ENCODE peak calls at places on chromosomes 7 and 10, in eight cellular contexts. A is transverse colon, Q is thoracic aorta, G is GM20000, J is HCT116, E is SK-N-SH, P is WTC11, R is dorsolateral prefrontal cortex. L is an unnamed sample.

GRCh38 chr7:129169171-129169643 is 19.2 kb upstream of the SMO start:
- DNase-seq in A (peak; percentile 53), Q (no peak), G (peak; percentile 78), J (no peak), E (no peak), P (peak; percentile 69), R (peak; percentile 25), L (peak; percentile 40)

GRCh38 chr7:44615149-44615611 is 8.8 kb downstream of the OGDH start:
- DNase-seq in A (peak; percentile 76), Q (no peak), G (no peak), J (no peak), E (no peak), P (no peak), R (no peak), L (no peak)

GRCh38 chr10:31660301-31660700 is 268.3 kb downstream of the ARHGAP12 start:
- DNase-seq in A (peak; percentile 19), Q (no peak), G (no peak), J (no peak), E (no peak), P (no peak), R (no peak), L (no peak)

GRCh38 chr10:79403441-79404230 is 41.8 kb downstream of the ZCCHC24 start:
- DNase-seq in A (no peak), Q (no peak), G (no peak), J (no peak), E (no peak), P (peak; percentile 37), R (peak; percentile 53), L (peak; percentile 43)

GRCh38 chr10:96470108-96470743 is 43.5 kb downstream of the TLL2 start:
- DNase-seq in A (no peak), Q (no peak), G (peak; percentile 71), J (peak; percentile 24), E (peak; percentile 78), P (peak; percentile 73), R (peak; percentile 60), L (peak; percentile 45)

GRCh38 chr10:112732277-112732891 is 217.7 kb upstream of the TCF7L2 start:
- DNase-seq in A (no peak), Q (no peak), G (no peak), J (no peak), E (no peak), P (no peak), R (no peak), L (peak; percentile 13)

GRCh38 chr7:28980504-28981281 is 22.6 kb upstream of the TRIL start:
- DNase-seq in A (no peak), Q (no peak), G (no peak), J (no peak), E (no peak), P (no peak), R (no peak), L (no peak)

GRCh38 chr7:121797283-121798037 is 75.5 kb upstream of the PTPRZ1 start:
- DNase-seq in A (no peak), Q (no peak), G (no peak), J (no peak), E (no peak), P (no peak), R (peak; percentile 43), L (peak; percentile 23)

GRCh38 chr10:48938990-48939536 is 577 bp downstream of the LRRC18 start:
- DNase-seq in A (no peak), Q (no peak), G (no peak), J (no peak), E (no peak), P (no peak), R (no peak), L (no peak)

GRCh38 chr7:105719919-105720318 is 138.6 kb upstream of the EFCAB10 start:
- DNase-seq in A (no peak), Q (no peak), G (no peak), J (no peak), E (no peak), P (no peak), R (no peak), L (no peak)

GRCh38 chr7:155819186-155819585 is 6.9 kb upstream of the SHH start:
- DNase-seq in A (no peak), Q (no peak), G (no peak), J (no peak), E (no peak), P (no peak), R (no peak), L (no peak)

GRCh38 chr10:5915451-5915850 is 25.4 kb downstream of the FBH1 start:
- DNase-seq in A (no peak), Q (no peak), G (no peak), J (no peak), E (no peak), P (no peak), R (no peak), L (no peak)

GRCh38 chr10:34295142-34295548 is 520.0 kb downstream of the PARD3 start:
- DNase-seq in A (no peak), Q (no peak), G (no peak), J (no peak), E (no peak), P (no peak), R (no peak), L (no peak)

GRCh38 chr7:121395494-121395960 is 581 bp downstream of the FAM3C start:
- DNase-seq in A (peak; percentile 51), Q (no peak), G (no peak), J (no peak), E (peak; percentile 26), P (peak; percentile 48), R (peak; percentile 14), L (no peak)

GRCh38 chr7:93016681-93017349 is 101.0 kb downstream of the SAMD9 start:
- DNase-seq in A (no peak), Q (no peak), G (no peak), J (no peak), E (no peak), P (no peak), R (no peak), L (no peak)

GRCh38 chr7:36219429-36219828 is 66.4 kb downstream of the EEPD1 start:
- DNase-seq in A (no peak), Q (no peak), G (no peak), J (no peak), E (no peak), P (no peak), R (no peak), L (no peak)

GRCh38 chr7:120460928-120461327 is 188.0 kb downstream of the KCND2 start:
- DNase-seq in A (no peak), Q (no peak), G (no peak), J (no peak), E (no peak), P (no peak), R (no peak), L (no peak)

GRCh38 chr10:72084094-72084459 is 4.3 kb downstream of the SPOCK2 start:
- DNase-seq in A (no peak), Q (no peak), G (no peak), J (no peak), E (no peak), P (no peak), R (no peak), L (no peak)

GRCh38 chr10:90779573-90779972 is 78.3 kb downstream of the HTR7 start:
- DNase-seq in A (no peak), Q (no peak), G (no peak), J (peak; percentile 8), E (no peak), P (no peak), R (no peak), L (no peak)

GRCh38 chr10:102545997-102546396 is 42.2 kb downstream of the SUFU start:
- DNase-seq in A (no peak), Q (no peak), G (no peak), J (no peak), E (no peak), P (no peak), R (peak; percentile 14), L (no peak)

GRCh38 chr10:115093776-115094361 is 704 bp downstream of the ATRNL1 start:
- DNase-seq in A (peak; percentile 13), Q (no peak), G (peak; percentile 77), J (no peak), E (peak; percentile 85), P (peak; percentile 62), R (peak; percentile 8), L (peak; percentile 23)

DNA sequence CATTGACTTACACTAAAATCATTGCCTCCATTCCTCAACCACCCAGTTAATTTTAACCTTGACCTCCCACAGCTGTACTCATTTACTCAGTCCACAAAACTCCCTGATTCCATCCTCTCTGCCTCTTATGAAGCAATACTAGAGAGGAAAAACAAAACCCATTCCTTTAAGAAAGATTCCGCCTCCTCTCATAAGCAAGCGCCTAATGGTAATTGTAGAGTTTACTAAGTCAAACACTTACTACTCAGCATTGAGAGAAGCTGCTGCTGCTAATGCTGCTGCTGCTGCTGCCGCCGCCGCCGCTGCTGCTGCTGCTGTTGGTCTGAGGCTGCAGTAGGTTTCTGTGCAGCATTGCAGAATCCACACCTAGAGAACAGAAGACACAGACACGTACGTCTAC is 2.1 kb upstream of the ADD3 start:
- DNase-seq in A (peak; percentile 46), Q (no peak), G (no peak), J (no peak), E (peak; percentile 10), P (no peak), R (peak; percentile 48), L (peak; percentile 20)
- TF ChIP-seq CTCF in A (no peak), Q (no peak), G (no peak), J (no peak), E (no peak), P (no peak), R (no peak), L (no peak)

GRCh38 chr7:17830206-17830605 is 110.1 kb downstream of the SNX13 start:
- DNase-seq in A (no peak), Q (no peak), G (no peak), J (no peak), E (no peak), P (no peak), R (no peak), L (no peak)
- TF ChIP-seq CTCF in A (no peak), Q (no peak), G (no peak), J (no peak), E (no peak), P (no peak), R (no peak), L (no peak)

DNA sequence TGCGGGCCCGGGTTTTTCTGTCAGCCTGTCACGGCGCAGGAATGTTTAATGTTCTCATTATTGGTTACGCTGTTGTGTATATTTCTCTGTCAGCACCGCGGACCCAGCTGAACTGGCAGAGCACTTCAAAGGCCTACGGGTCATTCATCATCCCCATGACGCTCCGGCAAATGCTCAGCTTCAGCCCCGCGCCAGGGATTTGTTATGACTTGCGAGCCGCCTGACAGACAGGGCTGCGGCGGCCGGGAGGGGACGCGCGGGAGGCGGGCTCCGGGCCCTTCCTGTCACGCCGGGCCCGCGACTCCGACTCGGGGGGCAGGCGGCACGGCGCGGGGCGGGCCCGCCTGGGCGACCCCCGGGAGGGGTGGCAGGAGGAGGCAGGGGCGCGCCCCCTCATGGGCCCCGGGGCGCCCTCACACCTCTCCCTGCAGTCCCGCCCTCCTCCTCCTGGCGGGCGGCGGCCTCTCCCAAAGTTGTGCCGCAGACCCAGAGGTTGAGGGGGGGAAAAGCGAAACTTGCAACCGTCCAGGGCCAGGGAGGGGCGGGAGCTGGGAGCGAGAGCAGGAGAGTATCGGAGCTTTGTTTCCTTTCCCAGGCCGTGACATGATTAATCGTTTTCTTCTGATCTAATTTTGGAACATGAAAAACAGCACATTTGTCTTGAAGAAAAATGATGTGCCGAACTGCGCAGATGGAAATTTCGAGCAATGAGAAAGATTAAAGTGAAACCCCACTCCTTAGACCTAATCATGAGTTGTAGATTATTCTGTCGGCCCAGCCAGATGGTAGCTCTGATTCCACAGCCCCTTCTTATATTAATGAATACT is 59.3 kb upstream of the COMTD1 start:
- DNase-seq in A (peak; percentile 74), Q (peak; percentile 81), G (peak; percentile 73), J (peak; percentile 64), E (peak; percentile 85), P (peak; percentile 60), R (peak; percentile 66), L (peak; percentile 69)
- TF ChIP-seq CTCF in A (no peak), Q (peak; percentile 26), G (no peak), J (peak; percentile 9), E (peak; percentile 19), P (no peak), R (peak; percentile 17), L (peak; percentile 44)

GRCh38 chr10:4708123-4708759 is 117.8 kb upstream of the AKR1E2 start:
- DNase-seq in A (no peak), Q (no peak), G (no peak), J (no peak), E (no peak), P (peak; percentile 82), R (no peak), L (no peak)
- TF ChIP-seq CTCF in A (no peak), Q (no peak), G (peak; percentile 32), J (peak; percentile 80), E (peak; percentile 23), P (peak; percentile 71), R (no peak), L (peak; percentile 52)

L was measured in neural crest cell.